ENCODE peak calls at places on chromosomes 1 and 21, in four cellular contexts. One of them, this sample, is unnamed. For H3K9me2, the result is how much of the 10 kb centered on the place peaks cover.

GRCh38 chr1:202806845-202807366 is 1.3 kb downstream of the KDM5B start:
- DNase-seq in PC-3: peak
- DNase-seq in GM23248: peak
- DNase-seq in HCT116: no peak
- DNase-seq in this sample: no peak

GRCh38 chr1:48493970-48494769 is 22.2 kb upstream of the SPATA6 start:
- DNase-seq in PC-3: peak
- DNase-seq in GM23248: peak
- DNase-seq in HCT116: no peak
- DNase-seq in this sample: no peak

GRCh38 chr1:145963218-145964019 is 956 bp downstream of the ANKRD34A start:
- DNase-seq in PC-3: peak
- DNase-seq in GM23248: peak
- DNase-seq in HCT116: no peak
- DNase-seq in this sample: peak

GRCh38 chr1:5053744-5054143 is 399.3 kb downstream of the AJAP1 start:
- DNase-seq in PC-3: no peak
- DNase-seq in GM23248: no peak
- DNase-seq in HCT116: no peak
- DNase-seq in this sample: no peak

GRCh38 chr1:5514519-5515183 is 477.6 kb downstream of the NPHP4 start:
- DNase-seq in PC-3: peak
- DNase-seq in GM23248: peak
- DNase-seq in HCT116: peak
- DNase-seq in this sample: peak

GRCh38 chr1:178672434-178672833 is 52.6 kb upstream of the RALGPS2 start:
- DNase-seq in PC-3: no peak
- DNase-seq in GM23248: no peak
- DNase-seq in HCT116: no peak
- DNase-seq in this sample: no peak

GRCh38 chr1:10665930-10666850 is 130.3 kb downstream of the CASZ1 start:
- DNase-seq in PC-3: no peak
- DNase-seq in GM23248: no peak
- DNase-seq in HCT116: no peak
- DNase-seq in this sample: no peak

GRCh38 chr21:41410361-41410760 is 15.7 kb upstream of the MX1 start:
- DNase-seq in PC-3: no peak
- DNase-seq in GM23248: no peak
- DNase-seq in HCT116: no peak
- DNase-seq in this sample: peak

GRCh38 chr1:63294797-63295594 is 27.4 kb upstream of the FOXD3 start:
- DNase-seq in PC-3: no peak
- DNase-seq in GM23248: no peak
- DNase-seq in HCT116: no peak
- DNase-seq in this sample: no peak

GRCh38 chr1:70411360-70411844 is 334 bp downstream of the CTH start:
- DNase-seq in PC-3: peak
- DNase-seq in GM23248: peak
- DNase-seq in HCT116: no peak
- DNase-seq in this sample: no peak

GRCh38 chr1:164440222-164440621 is 118.8 kb upstream of the PBX1 start:
- DNase-seq in PC-3: peak
- DNase-seq in GM23248: peak
- DNase-seq in HCT116: no peak
- DNase-seq in this sample: no peak

GRCh38 chr1:171786534-171786933 is 5.1 kb downstream of the METTL13 start:
- DNase-seq in PC-3: no peak
- DNase-seq in GM23248: no peak
- DNase-seq in HCT116: no peak
- DNase-seq in this sample: no peak

GRCh38 chr1:230822092-230822581 is 46.2 kb downstream of the C1orf198 start:
- DNase-seq in PC-3: no peak
- DNase-seq in GM23248: peak
- DNase-seq in HCT116: no peak
- DNase-seq in this sample: no peak

GRCh38 chr1:115251856-115252255 is 86.2 kb downstream of the NGF start:
- DNase-seq in PC-3: peak
- DNase-seq in GM23248: peak
- DNase-seq in HCT116: no peak
- DNase-seq in this sample: no peak

GRCh38 chr1:11842154-11843041 is 5.2 kb downstream of the NPPA start:
- DNase-seq in PC-3: no peak
- DNase-seq in GM23248: no peak
- DNase-seq in HCT116: no peak
- DNase-seq in this sample: peak

GRCh38 chr1:81702903-81703302 is 97.8 kb upstream of the ADGRL2 start:
- DNase-seq in PC-3: peak
- DNase-seq in GM23248: peak
- DNase-seq in HCT116: no peak
- DNase-seq in this sample: no peak

GRCh38 chr21:45209046-45209445 is 78.6 kb downstream of the POFUT2 start:
- DNase-seq in PC-3: peak
- DNase-seq in GM23248: peak
- DNase-seq in HCT116: no peak
- DNase-seq in this sample: no peak

GRCh38 chr1:46479744-46480350 is 9.8 kb upstream of the DMBX1 start:
- DNase-seq in PC-3: no peak
- DNase-seq in GM23248: no peak
- DNase-seq in HCT116: no peak
- DNase-seq in this sample: no peak

GRCh38 chr1:234498448-234499118 is 19.6 kb upstream of the TARBP1 start:
- DNase-seq in PC-3: no peak
- DNase-seq in GM23248: no peak
- DNase-seq in HCT116: no peak
- DNase-seq in this sample: peak

GRCh38 chr1:234497589-234497988 is 18.6 kb upstream of the TARBP1 start:
- DNase-seq in PC-3: no peak
- DNase-seq in GM23248: no peak
- DNase-seq in HCT116: no peak
- DNase-seq in this sample: no peak

GRCh38 chr1:234499119-234500039 is 20.4 kb upstream of the TARBP1 start:
- DNase-seq in PC-3: peak
- DNase-seq in GM23248: peak
- DNase-seq in HCT116: peak
- DNase-seq in this sample: peak

GRCh38 chr1:234502785-234503184 is 23.8 kb upstream of the TARBP1 start:
- DNase-seq in PC-3: no peak
- DNase-seq in GM23248: no peak
- DNase-seq in HCT116: no peak
- DNase-seq in this sample: peak

GRCh38 chr1:234500269-234500668 is 21.3 kb upstream of the TARBP1 start:
- DNase-seq in PC-3: peak
- DNase-seq in GM23248: peak
- DNase-seq in HCT116: no peak
- DNase-seq in this sample: peak
- H3K9ac ChIP-seq in PC-3: no peak
- H3K9ac ChIP-seq in GM23248: peak
- H3K9ac ChIP-seq in HCT116: no peak
- H3K9ac ChIP-seq in this sample: no peak

GRCh38 chr1:181608951-181609350 is 125.6 kb downstream of the CACNA1E start:
- DNase-seq in PC-3: no peak
- DNase-seq in GM23248: no peak
- DNase-seq in HCT116: no peak
- DNase-seq in this sample: no peak

GRCh38 chr1:181603735-181604410 is 120.6 kb downstream of the CACNA1E start:
- DNase-seq in PC-3: no peak
- DNase-seq in GM23248: no peak
- DNase-seq in HCT116: no peak
- DNase-seq in this sample: no peak

GRCh38 chr1:181608386-181608785 is 125.1 kb downstream of the CACNA1E start:
- DNase-seq in PC-3: no peak
- DNase-seq in GM23248: no peak
- DNase-seq in HCT116: no peak
- DNase-seq in this sample: no peak

GRCh38 chr1:181604482-181604881 is 121.2 kb downstream of the CACNA1E start:
- DNase-seq in PC-3: no peak
- DNase-seq in GM23248: no peak
- DNase-seq in HCT116: no peak
- DNase-seq in this sample: no peak

GRCh38 chr1:181607524-181607923 is 124.2 kb downstream of the CACNA1E start:
- DNase-seq in PC-3: no peak
- DNase-seq in GM23248: no peak
- DNase-seq in HCT116: no peak
- DNase-seq in this sample: no peak
- H3K9me2 ChIP-seq in PC-3: under half
- H3K9me2 ChIP-seq in GM23248: under half
- H3K9me2 ChIP-seq in HCT116: under half
- H3K9me2 ChIP-seq in this sample: under half

GRCh38 chr1:51268675-51269033 is 32.6 kb downstream of the RNF11 start:
- DNase-seq in PC-3: no peak
- DNase-seq in GM23248: peak
- DNase-seq in HCT116: no peak
- DNase-seq in this sample: no peak
- H3K9ac ChIP-seq in PC-3: no peak
- H3K9ac ChIP-seq in GM23248: no peak
- H3K9ac ChIP-seq in HCT116: no peak
- H3K9ac ChIP-seq in this sample: no peak

GRCh38 chr1:114037952-114038867 is 58.9 kb downstream of the OLFML3 start:
- DNase-seq in PC-3: peak
- DNase-seq in GM23248: no peak
- DNase-seq in HCT116: no peak
- DNase-seq in this sample: no peak

GRCh38 chr1:114040273-114041043 is 61.2 kb downstream of the OLFML3 start:
- DNase-seq in PC-3: no peak
- DNase-seq in GM23248: peak
- DNase-seq in HCT116: no peak
- DNase-seq in this sample: no peak

GRCh38 chr1:114043046-114043445 is 63.8 kb downstream of the OLFML3 start:
- DNase-seq in PC-3: no peak
- DNase-seq in GM23248: no peak
- DNase-seq in HCT116: no peak
- DNase-seq in this sample: no peak

DNA sequence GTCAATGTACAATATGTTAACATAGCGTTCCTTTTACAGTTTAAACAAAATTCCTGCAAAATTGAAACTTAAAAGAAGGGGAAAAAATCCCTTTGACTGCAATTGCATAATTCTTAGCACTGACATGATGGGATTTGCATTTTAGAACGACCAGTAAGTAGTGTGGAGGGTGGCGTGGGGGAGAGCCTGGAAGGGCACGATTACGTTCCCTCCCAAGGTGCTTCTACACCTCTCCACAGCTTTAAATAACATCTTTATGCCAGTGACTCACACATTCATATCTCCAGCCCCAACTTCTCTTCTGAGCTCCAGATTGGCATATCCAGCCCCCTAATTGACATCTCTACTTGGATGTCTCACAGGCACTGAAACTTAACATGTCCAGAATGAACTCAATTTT is 64.3 kb downstream of the OLFML3 start:
- DNase-seq in PC-3: no peak
- DNase-seq in GM23248: no peak
- DNase-seq in HCT116: no peak
- DNase-seq in this sample: no peak
- H3K9me2 ChIP-seq in PC-3: under half
- H3K9me2 ChIP-seq in GM23248: under half
- H3K9me2 ChIP-seq in HCT116: under half
- H3K9me2 ChIP-seq in this sample: under half

GRCh38 chr21:26834181-26834945 is 10.8 kb downstream of the ADAMTS1 start:
- DNase-seq in PC-3: peak
- DNase-seq in GM23248: peak
- DNase-seq in HCT116: no peak
- DNase-seq in this sample: no peak
- H3K9ac ChIP-seq in PC-3: no peak
- H3K9ac ChIP-seq in GM23248: no peak
- H3K9ac ChIP-seq in HCT116: no peak
- H3K9ac ChIP-seq in this sample: no peak

This sample was measured in Karpas-422.